ENCODE peak calls at places on chromosomes 16 and 17, in five cellular contexts. L, Y, A, F and P are unnamed samples.

GRCh38 chr16:89712476-89712805 is 8.3 kb downstream of the VPS9D1 start:
- DNase-seq in L (no peak), Y (no peak), A (no peak), F (no peak), P (no peak)

GRCh38 chr16:78669994-78670393 is 570.5 kb downstream of the WWOX start:
- DNase-seq in L (no peak), Y (no peak), A (no peak), F (no peak), P (no peak)

GRCh38 chr16:4909825-4910224 is 27.1 kb downstream of the PPL start:
- DNase-seq in L (no peak), Y (no peak), A (no peak), F (no peak), P (no peak)

GRCh38 chr16:24418729-24419128 is 120.6 kb upstream of the RBBP6 start:
- DNase-seq in L (no peak), Y (no peak), A (no peak), F (no peak), P (no peak)

GRCh38 chr17:12342161-12342560 is 321.5 kb downstream of the MAP2K4 start:
- DNase-seq in L (no peak), Y (no peak), A (no peak), F (no peak), P (no peak)

GRCh38 chr17:79615926-79616325 is 5.1 kb upstream of the RBFOX3 start:
- DNase-seq in L (no peak), Y (no peak), A (no peak), F (no peak), P (no peak)

GRCh38 chr17:48576479-48577309 is 1.5 kb downstream of the HOXB4 start:
- DNase-seq in L (no peak), Y (no peak), A (no peak), F (no peak), P (no peak)

GRCh38 chr17:39776267-39776666 is 38.5 kb downstream of the GRB7 start:
- DNase-seq in L (no peak), Y (no peak), A (no peak), F (no peak), P (no peak)

GRCh38 chr17:31902693-31903092 is 1.2 kb upstream of the UTP6 start:
- DNase-seq in L (peak; percentile 36), Y (no peak), A (no peak), F (no peak), P (no peak)

GRCh38 chr16:73228649-73229048 is 180.7 kb upstream of the ZFHX3 start:
- DNase-seq in L (no peak), Y (no peak), A (no peak), F (no peak), P (no peak)

GRCh38 chr17:10744509-10745000 is 14.7 kb upstream of the TMEM220 start:
- DNase-seq in L (no peak), Y (no peak), A (peak; percentile 75), F (no peak), P (no peak)

GRCh38 chr16:3457434-3458252 is 14.2 kb downstream of the NAA60 start:
- DNase-seq in L (peak; percentile 49), Y (peak; percentile 92), A (peak; percentile 78), F (peak; percentile 62), P (peak; percentile 99)

GRCh38 chr16:81994485-81994884 is 16.8 kb downstream of the SDR42E1 start:
- DNase-seq in L (no peak), Y (no peak), A (no peak), F (no peak), P (peak; percentile 17)

GRCh38 chr16:11207646-11208045 is 48.4 kb downstream of the SOCS1 start:
- DNase-seq in L (no peak), Y (no peak), A (no peak), F (no peak), P (no peak)

DNA sequence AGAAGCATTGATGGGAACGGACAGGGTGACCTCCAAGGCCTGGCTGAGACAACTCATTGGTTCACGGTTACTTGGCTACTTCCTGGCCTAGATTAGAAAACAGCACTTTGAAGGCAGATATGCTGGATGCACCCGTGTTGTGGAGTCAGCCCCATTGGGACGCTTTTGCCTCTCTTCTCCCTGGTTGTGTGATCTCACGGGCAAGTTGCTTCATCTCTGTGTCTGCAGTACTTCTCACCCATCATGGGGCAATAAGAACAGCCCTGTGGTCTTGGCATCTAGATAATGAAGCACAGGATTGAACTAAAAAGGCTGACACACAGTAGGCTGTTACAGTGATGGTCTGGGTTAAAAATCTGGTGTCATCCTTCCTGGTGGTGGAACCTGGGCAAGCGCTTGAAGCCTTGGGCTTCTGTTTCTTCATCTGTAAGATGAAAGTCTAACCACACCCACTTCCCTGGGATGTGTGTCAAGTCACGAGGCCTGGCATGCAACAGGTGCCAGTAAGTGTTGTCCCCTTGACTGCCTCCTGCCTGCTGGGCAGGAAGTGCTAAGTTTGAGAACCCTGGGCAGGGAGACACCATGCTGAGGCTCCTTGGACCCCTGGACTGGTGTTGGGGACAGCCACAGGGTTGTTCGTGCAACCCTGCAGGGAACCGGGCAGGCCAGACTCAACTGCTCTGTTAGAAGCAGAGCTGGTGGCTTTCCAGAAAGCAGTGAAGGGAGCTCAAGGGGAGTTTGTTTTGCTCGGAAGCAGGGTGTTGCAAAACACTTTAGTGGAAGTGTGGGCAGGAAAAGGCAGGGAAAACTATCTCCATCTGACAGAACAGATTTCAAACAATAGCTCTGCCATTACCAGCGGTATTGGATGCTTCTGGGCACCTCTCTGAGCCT is 6.0 kb upstream of the MAP2K3 start:
- DNase-seq in L (no peak), Y (no peak), A (no peak), F (no peak), P (no peak)
- TF ChIP-seq SUZ12 in L (no peak), Y (no peak), A (no peak), F (no peak), P (no peak)

DNA sequence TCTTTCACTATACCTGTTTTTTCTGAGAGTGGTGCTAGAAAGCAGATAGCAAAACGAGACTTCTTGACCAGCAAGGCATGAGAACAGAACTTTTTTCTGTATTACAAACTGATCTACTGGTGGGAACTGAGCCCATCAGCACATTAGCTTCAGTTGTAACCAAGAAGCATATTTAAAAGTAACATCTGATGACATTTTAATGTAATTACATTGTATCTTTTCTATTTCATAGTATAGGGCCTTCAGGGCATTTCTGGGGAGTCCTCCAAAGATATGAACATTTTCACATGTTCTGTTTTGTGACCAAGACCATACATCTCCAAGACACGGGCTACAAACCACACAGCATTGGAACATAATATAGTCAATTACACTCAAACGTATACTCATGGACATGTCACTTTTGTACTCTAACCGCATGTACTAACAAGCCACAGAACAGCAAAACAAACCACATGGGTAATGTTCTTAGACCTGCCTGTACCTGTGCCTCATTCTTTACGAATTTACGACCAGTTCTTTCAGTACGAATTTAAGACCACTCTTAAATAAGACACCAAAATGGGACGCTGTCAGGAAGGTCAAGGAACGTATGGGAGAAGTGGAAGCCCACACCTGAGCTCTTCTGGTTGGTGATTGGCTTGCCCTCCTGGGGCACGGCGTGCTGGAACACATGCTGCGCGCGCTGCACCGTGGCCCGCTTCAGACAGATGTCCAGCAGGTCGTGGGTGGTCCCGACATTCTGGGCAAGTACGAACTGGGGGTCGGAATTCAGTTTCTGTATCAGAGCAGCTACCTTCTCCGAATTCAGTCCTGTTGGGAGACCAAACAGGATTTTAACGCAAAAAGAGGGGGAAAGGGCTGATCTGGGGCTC is 811 bp downstream of the BLMH start:
- DNase-seq in L (no peak), Y (peak; percentile 3), A (peak; percentile 35), F (no peak), P (peak; percentile 49)
- TF ChIP-seq SUZ12 in L (no peak), Y (no peak), A (no peak), F (no peak), P (no peak)

GRCh38 chr16:56930516-56931252 is 1.3 kb upstream of the HERPUD1 start:
- DNase-seq in L (no peak), Y (no peak), A (no peak), F (no peak), P (no peak)
- TF ChIP-seq SUZ12 in L (no peak), Y (no peak), A (no peak), F (no peak), P (no peak)

GRCh38 chr16:84548971-84549844 is 44.7 kb upstream of the MEAK7 start:
- DNase-seq in L (no peak), Y (no peak), A (no peak), F (no peak), P (no peak)
- TF ChIP-seq SUZ12 in L (no peak), Y (no peak), A (no peak), F (no peak), P (no peak)

DNA sequence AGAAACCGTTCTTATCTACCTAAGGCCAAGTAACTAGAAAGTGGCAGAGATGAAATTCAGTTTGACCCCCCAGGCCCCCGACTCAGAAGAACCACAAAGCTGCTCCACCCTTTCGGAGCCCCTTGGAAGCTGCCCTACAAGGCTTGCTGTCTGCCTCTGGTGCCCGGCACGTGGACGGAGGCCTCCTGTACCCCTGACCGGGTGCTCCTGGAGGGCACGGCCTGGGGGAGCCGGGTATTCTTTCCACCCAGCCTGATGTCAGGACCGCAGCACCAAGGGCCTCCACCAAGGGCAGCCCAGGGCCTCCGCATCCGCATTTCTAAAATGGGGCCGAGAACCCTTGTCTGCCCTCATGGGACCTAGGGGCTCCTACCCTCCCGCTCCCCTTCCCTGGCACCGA is 15.5 kb upstream of the CRK start:
- DNase-seq in L (no peak), Y (no peak), A (no peak), F (no peak), P (no peak)
- TF ChIP-seq SUZ12 in L (no peak), Y (no peak), A (no peak), F (no peak), P (no peak)

DNA sequence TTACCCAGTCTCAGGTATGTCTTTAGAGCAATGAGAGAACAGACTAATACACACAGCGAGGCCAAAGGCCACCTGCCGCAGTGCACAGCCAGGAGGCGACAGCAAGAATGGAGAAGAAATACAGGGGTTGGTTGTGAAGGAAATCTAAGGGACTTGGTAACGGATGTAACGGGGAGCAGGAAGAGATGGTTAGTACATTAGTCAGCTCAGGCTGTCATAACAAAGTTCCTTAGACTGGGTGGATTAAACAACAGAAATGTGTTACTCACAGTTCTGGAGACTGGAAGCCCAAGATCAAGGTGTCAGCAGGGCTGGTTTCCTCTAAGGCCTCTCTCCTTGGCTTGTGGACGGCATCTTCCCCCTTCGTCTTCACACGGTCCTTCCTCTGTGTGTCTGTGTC is 47.1 kb downstream of the TVP23C start:
- DNase-seq in L (no peak), Y (no peak), A (no peak), F (no peak), P (no peak)
- TF ChIP-seq SUZ12 in L (no peak), Y (no peak), A (no peak), F (no peak), P (no peak)

DNA sequence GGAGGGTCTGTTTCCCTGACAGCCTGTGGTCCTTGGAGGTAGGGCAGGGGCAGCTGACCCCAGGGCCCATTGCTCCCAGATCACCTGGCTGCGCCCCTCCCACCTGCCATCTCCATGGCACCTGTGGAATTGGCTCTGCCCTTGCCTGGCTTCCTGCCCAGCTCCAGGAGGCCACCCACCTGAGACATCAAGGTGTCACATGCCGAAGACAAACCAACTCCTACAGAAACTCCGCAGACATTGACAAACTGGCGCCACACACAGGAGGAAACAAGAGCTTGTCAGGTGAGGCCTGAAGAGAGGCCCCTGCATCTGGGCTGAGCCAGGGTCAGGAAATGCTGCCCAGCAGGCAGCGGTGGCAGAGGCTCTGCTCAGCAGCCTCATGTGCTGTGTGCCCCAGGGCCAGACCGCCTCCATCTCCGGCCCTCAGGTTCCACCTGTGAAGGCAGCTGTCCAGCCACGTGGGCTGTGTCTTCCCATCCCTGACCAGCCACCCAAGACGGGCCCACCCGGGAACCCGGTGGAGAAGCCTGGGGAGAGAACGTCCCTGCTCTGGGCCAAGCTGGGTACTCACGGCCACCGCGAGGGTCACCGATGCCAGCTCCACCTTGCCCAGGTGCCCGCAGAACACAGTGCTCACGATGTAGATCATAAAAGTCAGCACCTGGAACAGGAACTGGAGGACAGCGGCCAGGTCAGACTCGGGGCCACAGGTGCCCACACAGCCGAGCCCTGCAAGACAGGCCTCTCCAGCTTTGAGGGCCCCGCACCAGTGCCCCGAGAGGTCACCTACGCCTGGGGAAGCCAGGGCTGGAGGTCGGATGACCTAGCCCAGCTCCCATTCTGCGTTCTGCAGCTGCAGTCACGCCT is 1.6 kb downstream of the SLC47A2 start:
- DNase-seq in L (no peak), Y (no peak), A (no peak), F (no peak), P (no peak)
- TF ChIP-seq SUZ12 in L (no peak), Y (no peak), A (no peak), F (no peak), P (no peak)

GRCh38 chr17:41992576-41992975 is 24.7 kb downstream of the DNAJC7 start:
- DNase-seq in L (no peak), Y (no peak), A (no peak), F (no peak), P (no peak)
- TF ChIP-seq SUZ12 in L (no peak), Y (no peak), A (no peak), F (no peak), P (no peak)